ENCODE peak calls at places on chromosomes 16 and 17, in nine cellular contexts. U, P, Q, O, R, K, M, C and J are unnamed samples.

GRCh38 chr17:72135546-72136325 is 14.9 kb downstream of the SOX9 start:
- DNase-seq in R (no peak), U (no peak), P (no peak), Q (no peak), K (no peak), C (no peak), M (no peak), O (no peak), J (no peak)

GRCh38 chr17:54172654-54173316 is 350.1 kb downstream of the KIF2B start:
- DNase-seq in M (peak; percentile 33), U (no peak), P (no peak), C (peak; percentile 2), K (peak; percentile 22), Q (peak; percentile 12), R (peak; percentile 60), O (no peak), J (peak; percentile 32)

GRCh38 chr17:62140836-62141235 is 75.8 kb upstream of the MED13 start:
- DNase-seq in Q (peak; percentile 84), U (no peak), P (no peak), O (no peak), R (no peak), K (no peak), M (no peak), C (no peak), J (no peak)

GRCh38 chr17:39235555-39236221 is 9.9 kb upstream of the STAC2 start:
- DNase-seq in C (no peak), K (peak; percentile 5), P (no peak), M (peak; percentile 65), Q (no peak), O (no peak), U (peak; percentile 66), R (peak; percentile 51), J (no peak)

GRCh38 chr17:38751803-38752118 is 780 bp upstream of the PSMB3 start:
- DNase-seq in R (peak; percentile 84), U (peak; percentile 71), M (peak; percentile 74), C (peak; percentile 54), O (no peak), K (peak; percentile 58), Q (peak; percentile 87), P (peak; percentile 46), J (peak; percentile 50)

GRCh38 chr17:80491478-80492342 is 15.3 kb upstream of the NPTX1 start:
- DNase-seq in M (no peak), P (no peak), R (no peak), U (no peak), K (no peak), C (no peak), O (no peak), Q (no peak), J (no peak)

GRCh38 chr16:67936124-67936875 is at the start of gene PSMB10:
- DNase-seq in K (peak; percentile 29), O (no peak), C (no peak), U (peak; percentile 60), M (peak; percentile 42), P (no peak), R (no peak), Q (no peak), J (no peak)

GRCh38 chr17:72422505-72423285 is 301.9 kb downstream of the SOX9 start:
- DNase-seq in U (peak; percentile 72), R (peak; percentile 99), M (peak; percentile 83), Q (peak; percentile 80), O (peak; percentile 90), C (no peak), P (no peak), K (no peak), J (no peak)